ENCODE peak calls at places on chromosome 22, in nine cellular contexts. B, C, I, O, S, E, A, G and V are unnamed samples.

GRCh38 chr22:37245740-37246139 is 1.7 kb upstream of the RAC2 start:
- DNase-seq in B (no peak), C (no peak), I (no peak), O (no peak), S (no peak), E (no peak), A (no peak), G (no peak), V (no peak)

GRCh38 chr22:50031189-50032091 is 18.9 kb upstream of the IL17REL start:
- DNase-seq in B (no peak), C (no peak), I (no peak), O (no peak), S (no peak), E (no peak), A (no peak), G (no peak), V (no peak)

GRCh38 chr22:44594951-44595350 is 96.9 kb upstream of the RTL6 start:
- DNase-seq in B (no peak), C (no peak), I (no peak), O (no peak), S (no peak), E (no peak), A (no peak), G (no peak), V (no peak)

GRCh38 chr22:24178502-24179440 is 2.5 kb upstream of the SUSD2 start:
- DNase-seq in B (no peak), C (no peak), I (peak), O (no peak), S (no peak), E (peak), A (no peak), G (no peak), V (no peak)

GRCh38 chr22:29266564-29267461 is 968 bp downstream of the RHBDD3 start:
- DNase-seq in B (no peak), C (no peak), I (no peak), O (no peak), S (no peak), E (no peak), A (no peak), G (no peak), V (no peak)

GRCh38 chr22:31160328-31160978 is 471 bp downstream of the RNF185 start:
- DNase-seq in B (peak), C (peak), I (no peak), O (no peak), S (no peak), E (peak), A (no peak), G (no peak), V (no peak)

GRCh38 chr22:44963832-44964721 is 45.7 kb downstream of the PHF21B start:
- DNase-seq in B (no peak), C (no peak), I (no peak), O (no peak), S (no peak), E (no peak), A (no peak), G (no peak), V (no peak)

GRCh38 chr22:42282943-42283287 is 12.5 kb upstream of the TCF20 start:
- DNase-seq in B (no peak), C (no peak), I (no peak), O (no peak), S (no peak), E (no peak), A (no peak), G (no peak), V (no peak)

GRCh38 chr22:29198240-29198639 is 7.5 kb upstream of the EMID1 start:
- DNase-seq in B (no peak), C (no peak), I (no peak), O (no peak), S (no peak), E (no peak), A (no peak), G (no peak), V (no peak)

GRCh38 chr22:19085233-19086043 is 36.8 kb downstream of the DGCR2 start:
- DNase-seq in B (peak), C (no peak), I (no peak), O (no peak), S (no peak), E (peak), A (peak), G (no peak), V (peak)

GRCh38 chr22:49255741-49256318 is 571.8 kb downstream of the BRD1 start:
- DNase-seq in B (no peak), C (no peak), I (peak), O (no peak), S (no peak), E (no peak), A (no peak), G (no peak), V (no peak)

GRCh38 chr22:38823076-38823475 is 20.8 kb downstream of the NPTXR start:
- DNase-seq in B (no peak), C (no peak), I (no peak), O (no peak), S (no peak), E (no peak), A (no peak), G (no peak), V (no peak)

GRCh38 chr22:33455036-33455435 is 396.9 kb upstream of the SYN3 start:
- DNase-seq in B (no peak), C (no peak), I (no peak), O (no peak), S (no peak), E (no peak), A (no peak), G (no peak), V (no peak)

GRCh38 chr22:41288245-41288946 is 2.4 kb upstream of the RANGAP1 start:
- DNase-seq in B (peak), C (no peak), I (peak), O (peak), S (no peak), E (peak), A (peak), G (no peak), V (peak)

GRCh38 chr22:37731804-37732471 is 35.1 kb downstream of the TRIOBP start:
- DNase-seq in B (peak), C (no peak), I (no peak), O (no peak), S (no peak), E (peak), A (no peak), G (no peak), V (peak)